ENCODE peak calls at places on chromosomes 16 and 17, in nine cellular contexts. One of them, this sample, is unnamed.
A peak's percentile ranks its signal among the peaks of the same experiment; 100 is the strongest.

GRCh38 chr17:70622382-70623260 is 453.3 kb downstream of the KCNJ2 start:
- DNase-seq in GM12878: no peak
- DNase-seq in HAP-1: peak; percentile 36
- DNase-seq in endodermal cell: peak; percentile 91
- DNase-seq in stomach: peak; percentile 42
- DNase-seq in prostate gland: no peak
- DNase-seq in heart left ventricle: peak; percentile 58
- DNase-seq in gastrocnemius medialis: no peak
- DNase-seq in HCT116: peak; percentile 38
- DNase-seq in this sample: peak; percentile 58

GRCh38 chr16:84169765-84170310 is 17.0 kb downstream of the TAF1C start:
- DNase-seq in GM12878: no peak
- DNase-seq in HAP-1: no peak
- DNase-seq in endodermal cell: peak; percentile 45
- DNase-seq in stomach: no peak
- DNase-seq in prostate gland: no peak
- DNase-seq in heart left ventricle: no peak
- DNase-seq in gastrocnemius medialis: no peak
- DNase-seq in HCT116: no peak
- DNase-seq in this sample: no peak

GRCh38 chr17:18026408-18026776 is 12.6 kb downstream of the ATPAF2 start:
- DNase-seq in GM12878: no peak
- DNase-seq in HAP-1: peak; percentile 62
- DNase-seq in endodermal cell: no peak
- DNase-seq in stomach: no peak
- DNase-seq in prostate gland: no peak
- DNase-seq in heart left ventricle: peak; percentile 76
- DNase-seq in gastrocnemius medialis: peak; percentile 24
- DNase-seq in HCT116: no peak
- DNase-seq in this sample: no peak

GRCh38 chr16:80569440-80570105 is 28.8 kb downstream of the DYNLRB2 start:
- DNase-seq in GM12878: no peak
- DNase-seq in HAP-1: no peak
- DNase-seq in endodermal cell: no peak
- DNase-seq in stomach: no peak
- DNase-seq in prostate gland: no peak
- DNase-seq in heart left ventricle: no peak
- DNase-seq in gastrocnemius medialis: no peak
- DNase-seq in HCT116: no peak
- DNase-seq in this sample: no peak

GRCh38 chr16:14489460-14489859 is 140.6 kb downstream of the PARN start:
- DNase-seq in GM12878: no peak
- DNase-seq in HAP-1: peak; percentile 62
- DNase-seq in endodermal cell: peak; percentile 76
- DNase-seq in stomach: no peak
- DNase-seq in prostate gland: no peak
- DNase-seq in heart left ventricle: peak; percentile 25
- DNase-seq in gastrocnemius medialis: no peak
- DNase-seq in HCT116: peak; percentile 37
- DNase-seq in this sample: no peak

GRCh38 chr17:7260601-7261376 is 1.5 kb downstream of the CLDN7 start:
- DNase-seq in GM12878: no peak
- DNase-seq in HAP-1: no peak
- DNase-seq in endodermal cell: peak; percentile 92
- DNase-seq in stomach: peak; percentile 47
- DNase-seq in prostate gland: peak; percentile 64
- DNase-seq in heart left ventricle: peak; percentile 43
- DNase-seq in gastrocnemius medialis: no peak
- DNase-seq in HCT116: no peak
- DNase-seq in this sample: no peak

GRCh38 chr16:25692307-25692706 is 548 bp downstream of the HS3ST4 start:
- DNase-seq in GM12878: no peak
- DNase-seq in HAP-1: no peak
- DNase-seq in endodermal cell: peak; percentile 67
- DNase-seq in stomach: peak; percentile 25
- DNase-seq in prostate gland: no peak
- DNase-seq in heart left ventricle: no peak
- DNase-seq in gastrocnemius medialis: no peak
- DNase-seq in HCT116: no peak
- DNase-seq in this sample: no peak

GRCh38 chr17:82686366-82687324 is 11.9 kb downstream of the RAB40B start:
- DNase-seq in GM12878: no peak
- DNase-seq in HAP-1: no peak
- DNase-seq in endodermal cell: no peak
- DNase-seq in stomach: no peak
- DNase-seq in prostate gland: no peak
- DNase-seq in heart left ventricle: no peak
- DNase-seq in gastrocnemius medialis: peak; percentile 38
- DNase-seq in HCT116: no peak
- DNase-seq in this sample: no peak

GRCh38 chr16:29757950-29758466 is 12.2 kb upstream of the C16orf54 start:
- DNase-seq in GM12878: no peak
- DNase-seq in HAP-1: no peak
- DNase-seq in endodermal cell: no peak
- DNase-seq in stomach: no peak
- DNase-seq in prostate gland: no peak
- DNase-seq in heart left ventricle: no peak
- DNase-seq in gastrocnemius medialis: no peak
- DNase-seq in HCT116: no peak
- DNase-seq in this sample: no peak

GRCh38 chr17:39663340-39663687 is 1.8 kb upstream of the TCAP start:
- DNase-seq in GM12878: no peak
- DNase-seq in HAP-1: no peak
- DNase-seq in endodermal cell: no peak
- DNase-seq in stomach: no peak
- DNase-seq in prostate gland: no peak
- DNase-seq in heart left ventricle: no peak
- DNase-seq in gastrocnemius medialis: no peak
- DNase-seq in HCT116: no peak
- DNase-seq in this sample: no peak

GRCh38 chr17:16987830-16988601 is 16.1 kb upstream of the TNFRSF13B start:
- DNase-seq in GM12878: peak; percentile 99
- DNase-seq in HAP-1: no peak
- DNase-seq in endodermal cell: peak; percentile 92
- DNase-seq in stomach: peak; percentile 57
- DNase-seq in prostate gland: no peak
- DNase-seq in heart left ventricle: peak; percentile 85
- DNase-seq in gastrocnemius medialis: peak; percentile 30
- DNase-seq in HCT116: no peak
- DNase-seq in this sample: peak; percentile 84

GRCh38 chr16:21116148-21116693 is 34.4 kb downstream of the DNAH3 start:
- DNase-seq in GM12878: no peak
- DNase-seq in HAP-1: peak; percentile 28
- DNase-seq in endodermal cell: peak; percentile 52
- DNase-seq in stomach: no peak
- DNase-seq in prostate gland: no peak
- DNase-seq in heart left ventricle: no peak
- DNase-seq in gastrocnemius medialis: no peak
- DNase-seq in HCT116: no peak
- DNase-seq in this sample: no peak

GRCh38 chr17:77470330-77470786 is 329.6 kb downstream of the SEC14L1 start:
- DNase-seq in GM12878: no peak
- DNase-seq in HAP-1: no peak
- DNase-seq in endodermal cell: no peak
- DNase-seq in stomach: no peak
- DNase-seq in prostate gland: no peak
- DNase-seq in heart left ventricle: no peak
- DNase-seq in gastrocnemius medialis: no peak
- DNase-seq in HCT116: no peak
- DNase-seq in this sample: no peak
- H3K4me1 ChIP-seq in GM12878: peaks cover 71% of the 10 kb centered on the region
- H3K4me1 ChIP-seq in HAP-1: peaks cover 40% of the 10 kb centered on the region
- H3K4me1 ChIP-seq in endodermal cell: peaks cover 29% of the 10 kb centered on the region
- H3K4me1 ChIP-seq in stomach: peaks cover 95% of the 10 kb centered on the region
- H3K4me1 ChIP-seq in prostate gland: peaks cover 21% of the 10 kb centered on the region
- H3K4me1 ChIP-seq in heart left ventricle: peaks cover 26% of the 10 kb centered on the region
- H3K4me1 ChIP-seq in gastrocnemius medialis: peaks cover 31% of the 10 kb centered on the region
- H3K4me1 ChIP-seq in HCT116: peaks cover 51% of the 10 kb centered on the region
- H3K4me1 ChIP-seq in this sample: peaks cover 72% of the 10 kb centered on the region

GRCh38 chr17:47738178-47738577 is 5.1 kb downstream of the TBX21 start:
- DNase-seq in GM12878: no peak
- DNase-seq in HAP-1: no peak
- DNase-seq in endodermal cell: no peak
- DNase-seq in stomach: no peak
- DNase-seq in prostate gland: no peak
- DNase-seq in heart left ventricle: no peak
- DNase-seq in gastrocnemius medialis: no peak
- DNase-seq in HCT116: no peak
- DNase-seq in this sample: peak; percentile 14

GRCh38 chr17:47735139-47735464 is 2.1 kb downstream of the TBX21 start:
- DNase-seq in GM12878: no peak
- DNase-seq in HAP-1: no peak
- DNase-seq in endodermal cell: no peak
- DNase-seq in stomach: no peak
- DNase-seq in prostate gland: no peak
- DNase-seq in heart left ventricle: no peak
- DNase-seq in gastrocnemius medialis: no peak
- DNase-seq in HCT116: no peak
- DNase-seq in this sample: peak; percentile 18

GRCh38 chr17:47739150-47739549 is 6.1 kb downstream of the TBX21 start:
- DNase-seq in GM12878: no peak
- DNase-seq in HAP-1: no peak
- DNase-seq in endodermal cell: no peak
- DNase-seq in stomach: peak; percentile 17
- DNase-seq in prostate gland: no peak
- DNase-seq in heart left ventricle: no peak
- DNase-seq in gastrocnemius medialis: no peak
- DNase-seq in HCT116: no peak
- DNase-seq in this sample: peak; percentile 22

GRCh38 chr17:47735536-47736011 is 2.5 kb downstream of the TBX21 start:
- DNase-seq in GM12878: peak; percentile 59
- DNase-seq in HAP-1: peak; percentile 4
- DNase-seq in endodermal cell: no peak
- DNase-seq in stomach: no peak
- DNase-seq in prostate gland: no peak
- DNase-seq in heart left ventricle: no peak
- DNase-seq in gastrocnemius medialis: no peak
- DNase-seq in HCT116: no peak
- DNase-seq in this sample: peak; percentile 56

DNA sequence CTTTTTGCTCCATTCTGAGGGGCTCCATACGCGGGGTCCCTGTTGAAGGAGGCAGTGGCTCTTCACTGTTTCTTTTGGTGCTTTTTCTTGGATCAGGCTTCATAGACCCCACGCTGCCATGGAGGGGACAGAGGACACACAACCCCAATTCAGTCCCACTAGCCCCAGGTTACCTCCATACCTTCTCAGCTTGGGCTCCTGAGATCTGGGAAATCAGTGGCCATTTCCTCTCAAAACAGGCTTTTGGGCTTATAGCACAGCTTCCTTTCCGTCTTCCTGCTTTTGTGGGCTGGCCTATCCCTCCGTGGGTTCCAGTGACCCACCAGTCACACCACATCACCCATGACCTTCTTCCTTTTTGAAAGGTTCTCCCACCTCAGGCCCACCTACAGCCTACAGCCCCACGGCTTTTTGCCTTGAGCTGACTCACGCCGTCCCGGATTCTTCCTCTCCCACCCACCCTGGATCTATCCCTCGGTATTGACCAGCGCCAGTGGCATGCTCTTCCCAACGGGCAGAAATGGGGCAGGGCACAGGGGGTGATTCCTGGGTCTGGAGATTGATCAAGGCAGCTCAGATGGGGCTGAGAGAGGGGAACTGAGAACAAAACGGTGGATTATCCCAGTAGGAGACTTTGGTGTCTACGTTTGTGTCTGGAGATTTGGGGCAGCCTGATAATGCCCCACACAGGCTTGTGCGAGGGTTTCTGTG is 3.6 kb downstream of the TBX21 start:
- DNase-seq in GM12878: no peak
- DNase-seq in HAP-1: peak; percentile 6
- DNase-seq in endodermal cell: no peak
- DNase-seq in stomach: peak; percentile 20
- DNase-seq in prostate gland: no peak
- DNase-seq in heart left ventricle: no peak
- DNase-seq in gastrocnemius medialis: no peak
- DNase-seq in HCT116: no peak
- DNase-seq in this sample: peak; percentile 24
- H3K4me1 ChIP-seq in GM12878: peaks cover 44% of the 10 kb centered on the region
- H3K4me1 ChIP-seq in HAP-1: no peaks in the 10 kb centered on the region
- H3K4me1 ChIP-seq in endodermal cell: no peaks in the 10 kb centered on the region
- H3K4me1 ChIP-seq in stomach: peaks cover 16% of the 10 kb centered on the region
- H3K4me1 ChIP-seq in prostate gland: no peaks in the 10 kb centered on the region
- H3K4me1 ChIP-seq in heart left ventricle: no peaks in the 10 kb centered on the region
- H3K4me1 ChIP-seq in gastrocnemius medialis: no peaks in the 10 kb centered on the region
- H3K4me1 ChIP-seq in HCT116: no peaks in the 10 kb centered on the region
- H3K4me1 ChIP-seq in this sample: peaks cover 16% of the 10 kb centered on the region

GRCh38 chr16:27638833-27639587 is 89.1 kb downstream of the KATNIP start:
- DNase-seq in GM12878: no peak
- DNase-seq in HAP-1: no peak
- DNase-seq in endodermal cell: no peak
- DNase-seq in stomach: no peak
- DNase-seq in prostate gland: peak; percentile 38
- DNase-seq in heart left ventricle: no peak
- DNase-seq in gastrocnemius medialis: no peak
- DNase-seq in HCT116: no peak
- DNase-seq in this sample: no peak
- H3K4me1 ChIP-seq in GM12878: peaks cover 12% of the 10 kb centered on the region
- H3K4me1 ChIP-seq in HAP-1: no peaks in the 10 kb centered on the region
- H3K4me1 ChIP-seq in endodermal cell: no peaks in the 10 kb centered on the region
- H3K4me1 ChIP-seq in stomach: no peaks in the 10 kb centered on the region
- H3K4me1 ChIP-seq in prostate gland: no peaks in the 10 kb centered on the region
- H3K4me1 ChIP-seq in heart left ventricle: no peaks in the 10 kb centered on the region
- H3K4me1 ChIP-seq in gastrocnemius medialis: no peaks in the 10 kb centered on the region
- H3K4me1 ChIP-seq in HCT116: no peaks in the 10 kb centered on the region
- H3K4me1 ChIP-seq in this sample: no peaks in the 10 kb centered on the region

GRCh38 chr16:11684231-11685025 is 16.2 kb downstream of the SNN start:
- DNase-seq in GM12878: no peak
- DNase-seq in HAP-1: no peak
- DNase-seq in endodermal cell: no peak
- DNase-seq in stomach: no peak
- DNase-seq in prostate gland: no peak
- DNase-seq in heart left ventricle: no peak
- DNase-seq in gastrocnemius medialis: no peak
- DNase-seq in HCT116: no peak
- DNase-seq in this sample: peak; percentile 25

GRCh38 chr16:11688520-11688886 is 20.2 kb downstream of the SNN start:
- DNase-seq in GM12878: no peak
- DNase-seq in HAP-1: no peak
- DNase-seq in endodermal cell: no peak
- DNase-seq in stomach: no peak
- DNase-seq in prostate gland: no peak
- DNase-seq in heart left ventricle: no peak
- DNase-seq in gastrocnemius medialis: no peak
- DNase-seq in HCT116: no peak
- DNase-seq in this sample: no peak

GRCh38 chr16:11685844-11686618 is 17.8 kb downstream of the SNN start:
- DNase-seq in GM12878: no peak
- DNase-seq in HAP-1: no peak
- DNase-seq in endodermal cell: no peak
- DNase-seq in stomach: peak; percentile 9
- DNase-seq in prostate gland: no peak
- DNase-seq in heart left ventricle: no peak
- DNase-seq in gastrocnemius medialis: no peak
- DNase-seq in HCT116: no peak
- DNase-seq in this sample: peak; percentile 53

GRCh38 chr16:11687606-11688519 is 19.6 kb downstream of the SNN start:
- DNase-seq in GM12878: no peak
- DNase-seq in HAP-1: no peak
- DNase-seq in endodermal cell: no peak
- DNase-seq in stomach: peak; percentile 17
- DNase-seq in prostate gland: no peak
- DNase-seq in heart left ventricle: no peak
- DNase-seq in gastrocnemius medialis: no peak
- DNase-seq in HCT116: no peak
- DNase-seq in this sample: peak; percentile 48

GRCh38 chr16:11686713-11687112 is 18.5 kb downstream of the SNN start:
- DNase-seq in GM12878: no peak
- DNase-seq in HAP-1: no peak
- DNase-seq in endodermal cell: no peak
- DNase-seq in stomach: no peak
- DNase-seq in prostate gland: no peak
- DNase-seq in heart left ventricle: no peak
- DNase-seq in gastrocnemius medialis: no peak
- DNase-seq in HCT116: no peak
- DNase-seq in this sample: no peak
- H3K4me1 ChIP-seq in GM12878: peaks cover 74% of the 10 kb centered on the region
- H3K4me1 ChIP-seq in HAP-1: no peaks in the 10 kb centered on the region
- H3K4me1 ChIP-seq in endodermal cell: no peaks in the 10 kb centered on the region
- H3K4me1 ChIP-seq in stomach: peaks cover 69% of the 10 kb centered on the region
- H3K4me1 ChIP-seq in prostate gland: peaks cover 4% of the 10 kb centered on the region
- H3K4me1 ChIP-seq in heart left ventricle: no peaks in the 10 kb centered on the region
- H3K4me1 ChIP-seq in gastrocnemius medialis: peaks cover 65% of the 10 kb centered on the region
- H3K4me1 ChIP-seq in HCT116: no peaks in the 10 kb centered on the region
- H3K4me1 ChIP-seq in this sample: peaks cover 67% of the 10 kb centered on the region